ENCODE peak calls at places on chromosomes 5 and 9, in six cellular contexts. One of them, this sample, is unnamed.

GRCh38 chr9:124859803-124860581 is 1.8 kb downstream of the RPL35 start:
- DNase-seq in uterus: no peak
- DNase-seq in GM10248: no peak
- DNase-seq in lung: no peak
- DNase-seq in kidney: no peak
- DNase-seq in frontal cortex: no peak
- DNase-seq in this sample: no peak

GRCh38 chr9:96510258-96510657 is 60.3 kb downstream of the HABP4 start:
- DNase-seq in frontal cortex: no peak
- DNase-seq in uterus: no peak
- DNase-seq in lung: no peak
- DNase-seq in GM10248: no peak
- DNase-seq in kidney: no peak
- DNase-seq in this sample: no peak

GRCh38 chr9:33329117-33329563 is 38.8 kb downstream of the NFX1 start:
- DNase-seq in GM10248: no peak
- DNase-seq in kidney: no peak
- DNase-seq in lung: peak
- DNase-seq in frontal cortex: no peak
- DNase-seq in uterus: peak
- DNase-seq in this sample: no peak

GRCh38 chr9:124472770-124473169 is 22.5 kb downstream of the ADGRD2 start:
- DNase-seq in frontal cortex: no peak
- DNase-seq in lung: no peak
- DNase-seq in kidney: no peak
- DNase-seq in uterus: no peak
- DNase-seq in GM10248: no peak
- DNase-seq in this sample: no peak

GRCh38 chr5:157718529-157718928 is 12.7 kb upstream of the THG1L start:
- DNase-seq in lung: no peak
- DNase-seq in frontal cortex: peak
- DNase-seq in GM10248: peak
- DNase-seq in kidney: no peak
- DNase-seq in uterus: no peak
- DNase-seq in this sample: no peak

GRCh38 chr9:77927265-77927664 is 104.3 kb downstream of the GNAQ start:
- DNase-seq in lung: no peak
- DNase-seq in uterus: no peak
- DNase-seq in frontal cortex: no peak
- DNase-seq in GM10248: no peak
- DNase-seq in kidney: no peak
- DNase-seq in this sample: no peak

GRCh38 chr9:127200106-127200862 is 64.3 kb upstream of the GARNL3 start:
- DNase-seq in kidney: peak
- DNase-seq in uterus: no peak
- DNase-seq in frontal cortex: no peak
- DNase-seq in GM10248: no peak
- DNase-seq in lung: no peak
- DNase-seq in this sample: no peak

GRCh38 chr5:180330810-180331646 is 22.1 kb downstream of the GFPT2 start:
- DNase-seq in frontal cortex: no peak
- DNase-seq in GM10248: no peak
- DNase-seq in uterus: peak
- DNase-seq in kidney: peak
- DNase-seq in lung: peak
- DNase-seq in this sample: no peak

GRCh38 chr9:114505187-114506081 is at the start of gene WHRN:
- DNase-seq in kidney: peak
- DNase-seq in uterus: peak
- DNase-seq in lung: peak
- DNase-seq in frontal cortex: peak
- DNase-seq in GM10248: peak
- DNase-seq in this sample: peak

GRCh38 chr9:120480707-120481106 is 99.3 kb downstream of the CDK5RAP2 start:
- DNase-seq in kidney: no peak
- DNase-seq in frontal cortex: no peak
- DNase-seq in GM10248: no peak
- DNase-seq in uterus: no peak
- DNase-seq in lung: no peak
- DNase-seq in this sample: no peak

GRCh38 chr9:115132648-115133047 is 14.7 kb upstream of the TNC start:
- DNase-seq in uterus: no peak
- DNase-seq in lung: no peak
- DNase-seq in frontal cortex: no peak
- DNase-seq in kidney: peak
- DNase-seq in GM10248: no peak
- DNase-seq in this sample: no peak

GRCh38 chr5:180495292-180495691 is 1.1 kb downstream of the CNOT6 start:
- DNase-seq in kidney: no peak
- DNase-seq in uterus: no peak
- DNase-seq in GM10248: no peak
- DNase-seq in lung: no peak
- DNase-seq in frontal cortex: no peak
- DNase-seq in this sample: no peak

GRCh38 chr9:81826541-81826906 is 101.7 kb upstream of the SPATA31D4 start:
- DNase-seq in frontal cortex: peak
- DNase-seq in lung: peak
- DNase-seq in GM10248: no peak
- DNase-seq in kidney: no peak
- DNase-seq in uterus: no peak
- DNase-seq in this sample: no peak

GRCh38 chr9:2027761-2028160 is 12.6 kb downstream of the SMARCA2 start:
- DNase-seq in GM10248: no peak
- DNase-seq in uterus: no peak
- DNase-seq in frontal cortex: no peak
- DNase-seq in kidney: no peak
- DNase-seq in lung: no peak
- DNase-seq in this sample: no peak

GRCh38 chr5:16931334-16932110 is 4.6 kb downstream of the MYO10 start:
- DNase-seq in lung: peak
- DNase-seq in kidney: peak
- DNase-seq in frontal cortex: no peak
- DNase-seq in uterus: no peak
- DNase-seq in GM10248: no peak
- DNase-seq in this sample: no peak

GRCh38 chr5:103442756-103443155 is 119.8 kb downstream of the NUDT12 start:
- DNase-seq in lung: no peak
- DNase-seq in kidney: no peak
- DNase-seq in uterus: no peak
- DNase-seq in frontal cortex: no peak
- DNase-seq in GM10248: no peak
- DNase-seq in this sample: no peak

GRCh38 chr9:96398582-96399334 is 15.2 kb upstream of the SLC35D2 start:
- DNase-seq in GM10248: peak
- DNase-seq in uterus: no peak
- DNase-seq in frontal cortex: no peak
- DNase-seq in kidney: no peak
- DNase-seq in lung: no peak
- DNase-seq in this sample: no peak

GRCh38 chr9:108412755-108413154 is 443.0 kb downstream of the ACTL7B start:
- DNase-seq in lung: no peak
- DNase-seq in kidney: no peak
- DNase-seq in frontal cortex: no peak
- DNase-seq in uterus: no peak
- DNase-seq in GM10248: no peak
- DNase-seq in this sample: no peak

GRCh38 chr9:76634356-76635054 is 129.7 kb upstream of the PCA3 start:
- DNase-seq in frontal cortex: no peak
- DNase-seq in GM10248: no peak
- DNase-seq in kidney: no peak
- DNase-seq in lung: no peak
- DNase-seq in uterus: no peak
- DNase-seq in this sample: no peak

GRCh38 chr5:124935060-124935459 is 188.6 kb upstream of the ZNF608 start:
- DNase-seq in lung: no peak
- DNase-seq in frontal cortex: no peak
- DNase-seq in GM10248: peak
- DNase-seq in uterus: no peak
- DNase-seq in kidney: no peak
- DNase-seq in this sample: no peak

GRCh38 chr5:152072076-152072475 is 147.4 kb upstream of the GLRA1 start:
- DNase-seq in lung: no peak
- DNase-seq in kidney: no peak
- DNase-seq in uterus: no peak
- DNase-seq in GM10248: no peak
- DNase-seq in frontal cortex: no peak
- DNase-seq in this sample: no peak

GRCh38 chr5:135030691-135031145 is 3.3 kb downstream of the PITX1 start:
- DNase-seq in GM10248: no peak
- DNase-seq in uterus: no peak
- DNase-seq in frontal cortex: no peak
- DNase-seq in kidney: peak
- DNase-seq in lung: no peak
- DNase-seq in this sample: no peak

GRCh38 chr5:111984044-111984443 is 227.1 kb upstream of the NREP start:
- DNase-seq in uterus: no peak
- DNase-seq in kidney: no peak
- DNase-seq in GM10248: peak
- DNase-seq in frontal cortex: no peak
- DNase-seq in lung: no peak
- DNase-seq in this sample: no peak

GRCh38 chr9:116370587-116370986 is 217.0 kb downstream of the PAPPA start:
- DNase-seq in kidney: no peak
- DNase-seq in frontal cortex: no peak
- DNase-seq in uterus: no peak
- DNase-seq in lung: no peak
- DNase-seq in GM10248: no peak
- DNase-seq in this sample: no peak

GRCh38 chr5:80159133-80159815 is 96.6 kb downstream of the SERINC5 start:
- DNase-seq in kidney: no peak
- DNase-seq in GM10248: no peak
- DNase-seq in frontal cortex: no peak
- DNase-seq in lung: no peak
- DNase-seq in uterus: no peak
- DNase-seq in this sample: no peak

GRCh38 chr5:170597109-170597741 is 93.4 kb downstream of the KCNIP1 start:
- DNase-seq in frontal cortex: peak
- DNase-seq in kidney: no peak
- DNase-seq in lung: no peak
- DNase-seq in GM10248: no peak
- DNase-seq in uterus: no peak
- DNase-seq in this sample: no peak

GRCh38 chr5:164362021-164362420 is 856.6 kb downstream of the MAT2B start:
- DNase-seq in frontal cortex: no peak
- DNase-seq in lung: no peak
- DNase-seq in GM10248: no peak
- DNase-seq in kidney: no peak
- DNase-seq in uterus: no peak
- DNase-seq in this sample: peak

GRCh38 chr5:33046091-33046490 is 335.0 kb downstream of the NPR3 start:
- DNase-seq in frontal cortex: no peak
- DNase-seq in uterus: no peak
- DNase-seq in kidney: no peak
- DNase-seq in lung: no peak
- DNase-seq in GM10248: no peak
- DNase-seq in this sample: no peak

GRCh38 chr9:120868676-120869359 is 8.2 kb downstream of the PHF19 start:
- DNase-seq in lung: peak
- DNase-seq in kidney: peak
- DNase-seq in GM10248: peak
- DNase-seq in frontal cortex: peak
- DNase-seq in uterus: peak
- DNase-seq in this sample: peak

GRCh38 chr5:142151436-142152382 is 43.1 kb downstream of the NDFIP1 start:
- DNase-seq in uterus: peak
- DNase-seq in kidney: no peak
- DNase-seq in frontal cortex: peak
- DNase-seq in lung: peak
- DNase-seq in GM10248: peak
- DNase-seq in this sample: peak

GRCh38 chr9:5388026-5388806 is 48.5 kb upstream of the RLN1 start:
- DNase-seq in GM10248: no peak
- DNase-seq in lung: no peak
- DNase-seq in kidney: no peak
- DNase-seq in uterus: no peak
- DNase-seq in frontal cortex: no peak
- DNase-seq in this sample: no peak

GRCh38 chr9:123867971-123868370 is 62.0 kb downstream of the DENND1A start:
- DNase-seq in lung: no peak
- DNase-seq in uterus: no peak
- DNase-seq in kidney: no peak
- DNase-seq in GM10248: no peak
- DNase-seq in frontal cortex: no peak
- DNase-seq in this sample: no peak

GRCh38 chr9:6938447-6938846 is 180.7 kb downstream of the KDM4C start:
- DNase-seq in lung: no peak
- DNase-seq in kidney: no peak
- DNase-seq in frontal cortex: no peak
- DNase-seq in uterus: no peak
- DNase-seq in GM10248: no peak
- DNase-seq in this sample: no peak

GRCh38 chr9:83330207-83331196 is 207.7 kb downstream of the FRMD3 start:
- DNase-seq in GM10248: no peak
- DNase-seq in frontal cortex: no peak
- DNase-seq in lung: no peak
- DNase-seq in kidney: no peak
- DNase-seq in uterus: no peak
- DNase-seq in this sample: no peak

GRCh38 chr5:11384441-11385250 is 519.6 kb downstream of the CTNND2 start:
- DNase-seq in frontal cortex: peak
- DNase-seq in uterus: no peak
- DNase-seq in GM10248: no peak
- DNase-seq in lung: no peak
- DNase-seq in kidney: peak
- DNase-seq in this sample: no peak

This sample was measured in neuronal stem cell.